ENCODE peak calls at places on chromosomes 7 and 10, in six cellular contexts. I is HCT116, T is sigmoid colon, N is upper lobe of left lung, C is spleen, J is HL-60. S is an unnamed sample.

GRCh38 chr10:49448924-49449323 is 53.0 kb upstream of the DRGX start:
- DNase-seq in N (no peak), J (no peak), C (no peak), I (no peak), T (no peak), S (no peak)

GRCh38 chr7:44980393-44981034 is 1.7 kb upstream of the MYO1G start:
- DNase-seq in N (no peak), I (no peak), C (peak; percentile 73), J (peak; percentile 97), T (no peak), S (no peak)

GRCh38 chr10:12928571-12928970 is 72.9 kb downstream of the CCDC3 start:
- DNase-seq in I (no peak), T (no peak), J (no peak), N (no peak), C (no peak), S (no peak)

GRCh38 chr10:6052247-6053221 is 9.6 kb downstream of the IL2RA start:
- DNase-seq in T (peak; percentile 58), C (peak; percentile 83), J (no peak), N (peak; percentile 23), I (no peak), S (peak; percentile 74)

GRCh38 chr10:109556399-109556798 is 366.9 kb downstream of the XPNPEP1 start:
- DNase-seq in N (no peak), C (no peak), I (no peak), J (no peak), T (no peak), S (no peak)

GRCh38 chr10:21281173-21281572 is 244.3 kb downstream of the SKIDA1 start:
- DNase-seq in N (no peak), C (no peak), I (no peak), J (no peak), T (peak; percentile 26), S (no peak)

GRCh38 chr7:43721193-43721806 is 8.0 kb downstream of the COA1 start:
- DNase-seq in T (no peak), J (no peak), I (no peak), C (no peak), N (no peak), S (no peak)

GRCh38 chr7:50349963-50350944 is 45.7 kb downstream of the IKZF1 start:
- DNase-seq in J (no peak), T (peak; percentile 60), I (no peak), N (peak; percentile 55), C (peak; percentile 84), S (no peak)

GRCh38 chr7:41698114-41698513 is 4.8 kb downstream of the INHBA start:
- DNase-seq in I (no peak), N (no peak), J (no peak), T (no peak), C (no peak), S (no peak)

GRCh38 chr10:21399392-21400015 is 126.0 kb downstream of the SKIDA1 start:
- DNase-seq in N (no peak), J (no peak), C (no peak), I (no peak), T (no peak), S (no peak)

GRCh38 chr10:106573106-106573505 is 591.4 kb downstream of the SORCS1 start:
- DNase-seq in J (no peak), I (no peak), N (no peak), C (no peak), T (no peak), S (no peak)

GRCh38 chr10:70779088-70779487 is 6.1 kb downstream of the TBATA start:
- DNase-seq in I (no peak), T (no peak), J (no peak), N (no peak), C (no peak), S (peak; percentile 85)

GRCh38 chr7:18119985-18120384 is 92.3 kb upstream of the PRPS1L1 start:
- DNase-seq in J (no peak), C (no peak), T (no peak), N (no peak), I (peak; percentile 3), S (no peak)

GRCh38 chr7:82678716-82679115 is 235.1 kb upstream of the CACNA2D1 start:
- DNase-seq in T (no peak), J (no peak), I (no peak), C (no peak), N (no peak), S (no peak)

GRCh38 chr7:28410628-28411578 is 1.4 kb upstream of the CREB5 start:
- DNase-seq in I (no peak), C (no peak), T (peak; percentile 85), J (peak; percentile 25), N (no peak), S (no peak)

GRCh38 chr10:110535958-110536891 is 31.3 kb upstream of the SMC3 start:
- DNase-seq in T (no peak), N (no peak), J (peak; percentile 33), I (no peak), C (peak; percentile 76), S (peak; percentile 86)

GRCh38 chr10:59607971-59608370 is 101.7 kb downstream of the SLC16A9 start:
- DNase-seq in C (no peak), N (no peak), I (no peak), T (no peak), J (no peak), S (no peak)

DNA sequence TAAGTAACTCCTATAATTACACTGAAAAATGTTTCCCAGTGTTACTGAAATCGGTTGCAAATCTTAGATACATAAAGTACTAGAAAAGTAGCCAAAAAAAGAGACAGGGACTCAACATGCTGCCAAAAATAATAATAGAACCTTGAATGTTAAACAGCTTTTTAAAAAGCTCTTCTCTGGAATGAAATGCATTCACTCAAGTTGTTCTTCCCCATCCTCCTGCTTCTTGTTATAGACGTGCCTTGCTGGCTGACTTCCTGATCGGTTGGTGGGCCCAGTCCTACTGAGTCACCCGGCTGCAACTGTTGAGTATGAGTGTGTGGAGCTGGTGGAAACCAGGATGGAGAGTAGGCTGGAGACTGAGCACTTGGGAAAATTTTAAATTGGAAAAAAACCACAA is 30.6 kb upstream of the RAPGEF5 start:
- DNase-seq in C (no peak), I (no peak), T (no peak), N (no peak), J (no peak), S (no peak)
- H3K27ac ChIP-seq in C (no peak overlapping the region), I (no peak overlapping the region), T (no peak overlapping the region), N (no peak overlapping the region), J (no peak overlapping the region), S (no peak overlapping the region)

GRCh38 chr7:136045992-136046391 is 68.8 kb upstream of the MTPN start:
- DNase-seq in I (no peak), J (no peak), N (no peak), T (peak; percentile 64), C (no peak), S (no peak)

GRCh38 chr7:136050462-136050847 is 73.3 kb upstream of the MTPN start:
- DNase-seq in J (no peak), C (no peak), I (no peak), T (no peak), N (no peak), S (no peak)

GRCh38 chr7:136046548-136046947 is 69.4 kb upstream of the MTPN start:
- DNase-seq in T (no peak), N (no peak), J (no peak), C (no peak), I (no peak), S (no peak)

GRCh38 chr7:136049818-136050461 is 72.8 kb upstream of the MTPN start:
- DNase-seq in C (no peak), J (no peak), I (no peak), T (no peak), N (no peak), S (no peak)

GRCh38 chr7:136049117-136049516 is 72.0 kb upstream of the MTPN start:
- DNase-seq in I (no peak), N (no peak), J (no peak), T (no peak), C (no peak), S (no peak)
- TF ChIP-seq POLR2AphosphoS5 in I (no peak), N (no peak), J (no peak), T (no peak), C (no peak), S (no peak)

GRCh38 chr10:102624094-102624493 is 20.2 kb upstream of the TRIM8 start:
- DNase-seq in J (no peak), C (no peak), T (no peak), I (no peak), N (no peak), S (no peak)

GRCh38 chr10:102620615-102621417 is 23.5 kb upstream of the TRIM8 start:
- DNase-seq in I (no peak), J (no peak), T (peak; percentile 64), C (no peak), N (no peak), S (no peak)

GRCh38 chr10:102620138-102620591 is 24.1 kb upstream of the TRIM8 start:
- DNase-seq in J (no peak), T (peak; percentile 68), I (no peak), C (no peak), N (no peak), S (no peak)

GRCh38 chr10:102619281-102619981 is 24.8 kb upstream of the TRIM8 start:
- DNase-seq in T (no peak), N (no peak), I (no peak), C (no peak), J (no peak), S (no peak)

DNA sequence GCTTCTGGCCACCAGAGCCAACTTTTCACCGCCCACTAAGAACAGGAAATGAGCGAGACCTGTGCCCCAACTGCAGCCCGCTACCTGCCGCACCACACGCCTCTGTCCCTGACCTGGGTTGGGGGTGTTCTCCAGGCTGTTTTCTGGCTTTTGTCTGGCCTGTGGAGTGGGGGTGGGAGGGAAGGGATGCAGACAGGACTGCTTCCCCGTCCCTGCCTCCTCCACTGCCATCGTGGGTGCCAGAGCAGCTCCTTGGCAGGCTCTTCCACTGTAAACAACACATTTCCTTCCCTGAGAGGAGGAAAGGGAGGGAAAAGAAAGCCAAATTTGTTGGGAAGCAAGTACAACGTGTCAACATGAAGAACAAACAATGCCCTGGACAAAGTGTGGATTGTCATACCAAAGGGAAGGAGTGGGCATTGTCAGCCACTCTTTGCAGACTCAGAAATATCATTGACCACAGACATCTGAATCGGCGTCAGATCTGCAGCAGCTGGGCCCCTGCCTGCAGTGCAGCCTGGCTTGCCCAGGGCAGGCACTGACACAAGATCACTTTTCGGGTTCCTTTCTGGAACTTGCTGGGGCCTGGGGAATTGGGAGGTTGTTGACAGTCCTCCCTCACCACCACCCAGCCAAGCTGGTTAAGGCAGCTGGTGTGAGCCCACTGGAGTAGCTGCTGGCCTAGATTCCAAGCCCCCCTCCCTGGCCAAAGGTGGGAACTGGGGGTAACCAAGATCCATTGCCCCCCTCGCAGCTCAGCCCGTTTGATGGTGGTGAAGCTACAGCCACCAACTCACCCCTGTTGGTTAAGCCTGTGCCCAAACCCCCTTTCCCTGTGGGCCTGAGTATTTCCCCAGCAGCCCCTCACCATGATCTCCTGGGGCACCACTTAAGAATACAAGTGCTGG is 22.6 kb upstream of the TRIM8 start:
- DNase-seq in T (peak; percentile 59), I (no peak), N (no peak), J (no peak), C (no peak), S (no peak)
- H3K27ac ChIP-seq in T (peak overlapping the region; percentile 75), I (no peak overlapping the region), N (peak overlapping the region; percentile 78), J (no peak overlapping the region), C (peak overlapping the region; percentile 7), S (peak overlapping the region; percentile 38)

GRCh38 chr10:34955391-34955790 is 134.8 kb downstream of the CUL2 start:
- DNase-seq in N (no peak), I (no peak), T (no peak), C (no peak), J (no peak), S (no peak)
- TF ChIP-seq POLR2AphosphoS5 in N (no peak), I (no peak), T (no peak), C (no peak), J (no peak), S (no peak)